ENCODE peak calls at places on chromosomes 7 and 10, in six cellular contexts. D is GM12891, A is GM12878, E is K562, H is HepG2, W is H1. N is an unnamed sample.

GRCh38 chr7:12102101-12102500 is 109.0 kb upstream of the TMEM106B start:
- DNase-seq in D (no peak), A (no peak), E (no peak), H (no peak), W (no peak), N (no peak)

GRCh38 chr10:60186315-60187071 is 203.2 kb downstream of the ANK3 start:
- DNase-seq in D (no peak), A (no peak), E (no peak), H (no peak), W (no peak), N (no peak)

GRCh38 chr10:68110027-68110426 is 739 bp downstream of the MYPN start:
- DNase-seq in D (no peak), A (no peak), E (no peak), H (no peak), W (no peak), N (no peak)

GRCh38 chr7:69318794-69319193 is 279.5 kb upstream of the AUTS2 start:
- DNase-seq in D (no peak), A (no peak), E (no peak), H (no peak), W (no peak), N (no peak)

GRCh38 chr10:3963191-3963673 is 178.2 kb upstream of the KLF6 start:
- DNase-seq in D (no peak), A (no peak), E (no peak), H (no peak), W (no peak), N (no peak)

GRCh38 chr10:26780793-26781601 is 79.8 kb downstream of the ABI1 start:
- DNase-seq in D (no peak), A (peak; percentile 69), E (no peak), H (no peak), W (no peak), N (no peak)

GRCh38 chr7:50146692-50147091 is 53.6 kb upstream of the ZPBP start:
- DNase-seq in D (no peak), A (no peak), E (no peak), H (no peak), W (no peak), N (no peak)

GRCh38 chr7:64997927-64998391 is 7.1 kb upstream of the ZNF117 start:
- DNase-seq in D (no peak), A (no peak), E (no peak), H (no peak), W (no peak), N (no peak)

GRCh38 chr7:46695045-46695708 is 774.1 kb upstream of the IGFBP3 start:
- DNase-seq in D (no peak), A (no peak), E (no peak), H (peak; percentile 1), W (no peak), N (no peak)

GRCh38 chr10:120460776-120461175 is 3.7 kb downstream of the PLPP4 start:
- DNase-seq in D (no peak), A (no peak), E (peak; percentile 9), H (no peak), W (no peak), N (no peak)

GRCh38 chr7:3152714-3153113 is 109.0 kb upstream of the CARD11 start:
- DNase-seq in D (no peak), A (no peak), E (no peak), H (no peak), W (no peak), N (no peak)

GRCh38 chr10:102675887-102676616 is 31.8 kb downstream of the TRIM8 start:
- DNase-seq in D (no peak), A (no peak), E (no peak), H (peak; percentile 79), W (no peak), N (no peak)

GRCh38 chr10:116730464-116731260 is 11.7 kb downstream of the HSPA12A start:
- DNase-seq in D (no peak), A (no peak), E (no peak), H (no peak), W (no peak), N (no peak)

GRCh38 chr7:756928-757560 is 30.0 kb upstream of the PRKAR1B start:
- DNase-seq in D (no peak), A (no peak), E (no peak), H (no peak), W (no peak), N (no peak)

GRCh38 chr10:78575400-78575799 is 493.4 kb upstream of the ZMIZ1 start:
- DNase-seq in D (no peak), A (no peak), E (no peak), H (no peak), W (no peak), N (no peak)

GRCh38 chr7:4479367-4480039 is 202.6 kb upstream of the FOXK1 start:
- DNase-seq in D (peak; percentile 36), A (no peak), E (peak; percentile 65), H (peak; percentile 72), W (peak; percentile 51), N (no peak)

GRCh38 chr7:11212816-11213215 is 239.1 kb downstream of the PHF14 start:
- DNase-seq in D (no peak), A (no peak), E (no peak), H (no peak), W (no peak), N (no peak)

GRCh38 chr10:94131885-94132284 is 138.2 kb downstream of the PLCE1 start:
- DNase-seq in D (no peak), A (no peak), E (no peak), H (no peak), W (no peak), N (no peak)

GRCh38 chr10:30387646-30388243 is 38.7 kb upstream of the MTPAP start:
- DNase-seq in D (no peak), A (no peak), E (no peak), H (peak; percentile 35), W (no peak), N (no peak)

GRCh38 chr10:49656845-49657493 is 22.5 kb upstream of the C10orf53 start:
- DNase-seq in D (no peak), A (no peak), E (no peak), H (no peak), W (no peak), N (no peak)

DNA sequence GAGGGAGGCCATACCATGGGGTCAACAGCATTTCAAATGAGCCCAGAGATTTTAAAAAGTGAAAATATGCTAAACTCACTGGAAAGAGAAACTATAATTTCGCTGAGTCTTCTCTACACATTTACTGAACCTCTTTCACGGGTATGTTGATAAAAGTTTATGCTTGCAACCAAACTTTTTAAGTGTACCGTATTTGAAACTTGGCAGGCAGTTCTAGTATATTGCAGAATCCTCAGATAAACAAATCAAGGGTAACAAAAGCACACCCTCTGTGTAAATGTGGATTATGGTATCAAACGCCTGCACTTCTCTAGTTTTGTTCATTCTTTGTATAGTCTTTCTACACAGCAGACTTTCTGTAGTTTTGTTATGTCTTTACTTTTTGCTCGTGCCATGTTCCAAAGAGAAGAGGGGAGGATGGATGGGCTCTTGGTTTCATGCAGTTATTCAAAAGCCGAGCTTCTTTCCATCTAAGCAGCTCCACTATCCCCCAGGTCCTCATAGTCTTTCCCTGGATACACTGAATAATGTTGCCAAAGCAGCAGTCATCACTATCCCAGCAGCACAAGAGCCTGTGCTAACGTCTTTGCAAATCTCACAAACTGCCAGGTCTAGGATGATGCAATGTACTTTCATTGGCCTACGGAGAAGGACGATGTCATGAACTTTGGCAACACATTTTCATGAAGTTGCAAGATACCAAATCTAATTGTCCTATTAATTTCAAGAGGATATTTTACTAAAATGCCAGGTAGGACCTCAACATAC is 131.2 kb downstream of the MPP7 start:
- DNase-seq in D (no peak), A (no peak), E (no peak), H (no peak), W (no peak), N (no peak)
- TF ChIP-seq POLR2AphosphoS5 in D (no peak), A (no peak), E (no peak), H (no peak), W (no peak), N (no peak)

DNA sequence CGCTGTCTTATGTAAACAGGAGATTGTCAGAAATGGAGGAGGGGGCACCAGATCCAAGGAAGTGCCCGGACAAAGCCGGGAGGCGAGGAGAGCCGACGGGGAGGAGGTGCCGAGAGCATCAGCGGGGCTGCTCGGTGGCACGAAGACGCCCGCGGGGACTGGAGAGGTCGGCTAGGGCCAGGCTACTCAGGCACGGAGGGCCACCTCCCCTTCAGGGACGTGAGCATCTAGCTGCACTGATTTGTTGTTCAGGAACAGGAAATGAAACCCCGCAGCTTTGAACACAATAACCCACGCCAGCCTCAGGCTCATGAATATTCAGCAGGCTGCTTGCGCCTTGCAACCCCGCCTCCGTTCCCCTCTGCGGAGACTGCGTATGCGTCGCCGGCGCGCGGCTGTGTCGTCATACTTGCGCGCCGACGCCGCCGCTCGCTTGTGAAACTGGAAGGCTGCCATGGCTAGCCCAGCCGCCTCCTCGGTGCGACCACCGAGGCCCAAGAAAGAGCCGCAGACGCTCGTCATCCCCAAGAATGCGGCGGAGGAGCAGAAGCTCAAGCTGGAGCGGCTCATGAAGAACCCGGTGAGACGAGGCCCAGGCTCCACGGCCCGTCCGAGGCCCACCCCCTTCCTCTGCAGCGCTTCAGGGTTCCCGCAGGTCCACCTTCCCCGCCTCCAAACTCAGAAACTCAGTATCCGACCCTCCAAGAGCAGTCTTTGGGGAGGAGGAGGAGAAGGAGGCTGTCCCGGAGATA is at the start of gene PRKRIP1:
- DNase-seq in D (peak; percentile 87), A (peak; percentile 96), E (peak; percentile 89), H (peak; percentile 81), W (peak; percentile 90), N (peak; percentile 87)
- TF ChIP-seq POLR2A in D (peak; percentile 76), A (peak; percentile 86), E (peak; percentile 85), H (peak; percentile 74), W (peak; percentile 39), N (peak; percentile 65)

DNA sequence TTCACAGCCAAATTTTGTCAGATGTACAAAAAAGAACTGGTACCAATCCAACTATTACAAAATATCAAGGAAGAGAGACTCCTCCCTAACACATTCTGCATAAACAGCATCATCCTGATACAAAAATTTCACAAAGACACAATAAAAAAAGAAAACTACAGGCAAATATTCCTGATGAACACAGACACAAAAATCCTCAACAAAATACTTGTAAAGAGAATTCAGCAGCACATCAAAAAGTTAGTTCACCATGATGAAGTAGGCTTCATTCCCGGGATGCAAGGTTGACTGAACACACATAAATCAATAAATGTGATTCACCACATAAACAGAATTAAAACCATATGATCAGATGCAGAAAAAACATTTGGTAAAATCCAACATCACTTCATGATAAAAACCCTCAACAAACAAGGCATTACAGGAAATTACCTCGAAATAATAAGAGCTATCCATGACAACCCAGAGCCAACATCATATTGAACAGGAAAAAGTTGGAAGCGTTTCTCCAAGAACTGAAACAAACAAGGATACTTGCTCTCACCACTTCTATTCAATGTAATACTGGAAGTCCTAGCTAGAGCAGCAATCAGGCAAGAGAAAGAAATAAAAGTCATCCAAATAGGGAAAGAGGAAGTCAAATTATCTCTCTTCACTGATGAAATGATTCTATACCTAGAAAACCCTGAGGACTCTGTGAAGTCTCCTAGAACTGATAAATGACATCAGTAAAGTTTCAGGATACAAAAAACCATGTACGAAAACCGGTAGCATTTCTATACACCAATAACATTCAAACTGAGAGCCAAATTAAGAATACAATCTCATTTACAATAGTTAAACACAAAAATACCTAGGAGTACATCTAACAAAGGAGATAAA is 223.1 kb downstream of the REEP3 start:
- DNase-seq in D (no peak), A (no peak), E (no peak), H (no peak), W (no peak), N (no peak)
- TF ChIP-seq TAF1 in D (no peak), A (no peak), E (no peak), H (no peak), W (no peak), N (no peak)

GRCh38 chr10:63446716-63447440 is 18.9 kb downstream of the JMJD1C start:
- DNase-seq in D (no peak), A (no peak), E (no peak), H (no peak), W (no peak), N (no peak)
- TF ChIP-seq POLR2AphosphoS5 in D (no peak), A (no peak), E (no peak), H (no peak), W (no peak), N (no peak)

N was measured in GM12892.